ENCODE peak calls at places on chromosomes 2 and 18, in seven cellular contexts. D is lower leg skin, X is neural progenitor cell, S is brain microvascular endothelial cell, H is mucosa of descending colon, P is colonic mucosa, B is prostate gland. W is an unnamed sample.

GRCh38 chr2:119744335-119744939 is 15.3 kb upstream of the PTPN4 start:
- DNase-seq in D (no peak), X (no peak), S (no peak), H (no peak), P (no peak), B (peak; percentile 32), W (no peak)

GRCh38 chr2:65397122-65397521 is 35.3 kb downstream of the SPRED2 start:
- DNase-seq in D (no peak), X (no peak), S (no peak), H (no peak), P (no peak), B (no peak), W (no peak)

GRCh38 chr2:160425394-160425793 is 68.2 kb downstream of the RBMS1 start:
- DNase-seq in D (no peak), X (no peak), S (peak; percentile 31), H (no peak), P (no peak), B (no peak), W (no peak)

GRCh38 chr18:49212819-49213218 is 247.6 kb downstream of the DYM start:
- DNase-seq in D (no peak), X (no peak), S (peak; percentile 28), H (no peak), P (no peak), B (no peak), W (peak; percentile 79)

GRCh38 chr2:10278029-10278762 is 24.5 kb upstream of the HPCAL1 start:
- DNase-seq in D (peak; percentile 76), X (no peak), S (peak; percentile 83), H (peak; percentile 54), P (peak; percentile 42), B (no peak), W (peak; percentile 17)

GRCh38 chr18:3104190-3105054 is 91.5 kb upstream of the LPIN2 start:
- DNase-seq in D (no peak), X (no peak), S (no peak), H (no peak), P (no peak), B (no peak), W (no peak)

GRCh38 chr2:164510895-164511294 is 110.4 kb downstream of the GRB14 start:
- DNase-seq in D (peak; percentile 21), X (no peak), S (no peak), H (no peak), P (no peak), B (no peak), W (no peak)

GRCh38 chr2:203484266-203485112 is 50.6 kb downstream of the RAPH1 start:
- DNase-seq in D (no peak), X (peak; percentile 50), S (no peak), H (no peak), P (peak; percentile 33), B (peak; percentile 21), W (no peak)

GRCh38 chr2:101692766-101693165 is 4.7 kb upstream of the MAP4K4 start:
- DNase-seq in D (no peak), X (no peak), S (no peak), H (no peak), P (no peak), B (no peak), W (no peak)

GRCh38 chr2:39027427-39027826 is 93.4 kb downstream of the SOS1 start:
- DNase-seq in D (no peak), X (no peak), S (no peak), H (no peak), P (no peak), B (no peak), W (no peak)

GRCh38 chr2:39022642-39023230 is 98.1 kb downstream of the SOS1 start:
- DNase-seq in D (no peak), X (no peak), S (no peak), H (no peak), P (no peak), B (no peak), W (no peak)

GRCh38 chr2:39020383-39020782 is 100.5 kb downstream of the SOS1 start:
- DNase-seq in D (no peak), X (no peak), S (no peak), H (no peak), P (no peak), B (no peak), W (no peak)

GRCh38 chr2:39023649-39024048 is 97.2 kb downstream of the SOS1 start:
- DNase-seq in D (no peak), X (no peak), S (no peak), H (no peak), P (no peak), B (no peak), W (no peak)

GRCh38 chr2:39024833-39025232 is 96.0 kb downstream of the SOS1 start:
- DNase-seq in D (no peak), X (no peak), S (no peak), H (no peak), P (no peak), B (no peak), W (no peak)
- TF ChIP-seq CTCF in D (no peak), X (no peak), S (no peak), H (no peak), P (no peak), B (no peak), W (no peak)

GRCh38 chr2:230218411-230218810 is 1.4 kb downstream of the SP110 start:
- DNase-seq in D (no peak), X (no peak), S (no peak), H (no peak), P (no peak), B (no peak), W (no peak)
- H3K4me3 ChIP-seq in D (no peak overlapping the region), X (no peak overlapping the region), S (peak overlapping the region; percentile 81), H (no peak overlapping the region), P (peak overlapping the region; percentile 64), B (no peak overlapping the region), W (no peak overlapping the region)

GRCh38 chr2:212530991-212531390 is 7.6 kb downstream of the ERBB4 start:
- DNase-seq in D (no peak), X (no peak), S (no peak), H (no peak), P (no peak), B (no peak), W (no peak)
- TF ChIP-seq CTCF in D (no peak), X (no peak), S (no peak), H (no peak), P (no peak), B (no peak), W (no peak)

GRCh38 chr2:26175191-26175715 is 2.4 kb downstream of the GAREM2 start:
- DNase-seq in D (no peak), X (no peak), S (no peak), H (no peak), P (no peak), B (no peak), W (no peak)

GRCh38 chr2:26172189-26172865 is 561 bp upstream of the GAREM2 start:
- DNase-seq in D (no peak), X (no peak), S (no peak), H (no peak), P (no peak), B (no peak), W (no peak)

GRCh38 chr2:26173596-26174482 is 951 bp downstream of the GAREM2 start:
- DNase-seq in D (no peak), X (peak; percentile 56), S (no peak), H (no peak), P (no peak), B (no peak), W (no peak)

GRCh38 chr2:26174691-26175181 is 1.8 kb downstream of the GAREM2 start:
- DNase-seq in D (no peak), X (no peak), S (no peak), H (no peak), P (no peak), B (no peak), W (no peak)

DNA sequence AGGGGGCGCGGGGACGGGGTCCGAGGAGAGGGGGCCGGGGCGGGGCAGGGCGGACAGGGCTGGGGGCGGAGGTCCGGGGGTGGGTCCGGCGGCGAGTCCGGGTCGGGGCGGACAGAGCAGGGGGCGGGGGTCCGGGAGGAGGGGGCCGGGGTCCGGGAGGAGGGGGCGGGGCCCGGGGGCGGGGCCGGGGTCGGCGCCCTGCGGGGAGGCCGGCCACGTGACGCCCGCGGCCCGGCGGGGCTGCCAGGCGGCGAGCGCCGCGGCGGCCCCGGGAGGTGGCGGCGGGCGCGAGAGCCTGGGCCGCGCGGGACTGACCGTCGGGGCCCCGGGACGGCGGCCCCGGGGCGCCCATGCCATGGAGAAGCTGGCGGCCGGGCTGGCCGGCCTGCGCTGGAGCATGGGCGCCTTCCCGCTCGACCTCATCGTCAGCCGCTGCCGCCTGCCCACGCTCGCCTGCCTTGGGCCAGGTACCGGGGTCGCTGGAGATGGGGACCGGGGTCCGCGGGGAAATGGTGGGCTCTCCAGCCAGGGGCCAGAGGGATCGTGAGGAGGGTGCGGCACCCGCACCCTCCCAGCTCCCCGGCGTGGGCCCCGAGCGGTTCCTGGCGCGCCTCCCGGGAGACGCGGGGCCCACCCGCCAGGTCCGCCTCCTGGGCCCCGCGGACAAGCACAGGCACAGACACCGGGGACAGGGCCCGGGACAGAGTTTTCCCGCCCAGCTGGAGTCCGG is at the start of gene GAREM2:
- DNase-seq in D (no peak), X (peak; percentile 78), S (no peak), H (no peak), P (no peak), B (no peak), W (no peak)
- H3K4me3 ChIP-seq in D (peak within 1 kb of the TSS; percentile 11), X (peak within 1 kb of the TSS; percentile 90), S (peak within 1 kb of the TSS; percentile 38), H (no peak within 1 kb of the TSS), P (peak within 1 kb of the TSS; percentile 41), B (peak within 1 kb of the TSS; percentile 41), W (peak within 1 kb of the TSS; percentile 34)

GRCh38 chr18:8052237-8052701 is 485.2 kb downstream of the PTPRM start:
- DNase-seq in D (no peak), X (no peak), S (peak; percentile 42), H (no peak), P (no peak), B (no peak), W (no peak)

GRCh38 chr18:8050616-8051314 is 483.6 kb downstream of the PTPRM start:
- DNase-seq in D (no peak), X (no peak), S (no peak), H (no peak), P (no peak), B (no peak), W (no peak)

GRCh38 chr18:8051388-8051787 is 484.3 kb downstream of the PTPRM start:
- DNase-seq in D (no peak), X (no peak), S (no peak), H (no peak), P (no peak), B (no peak), W (no peak)

GRCh38 chr18:8046421-8046820 is 479.3 kb downstream of the PTPRM start:
- DNase-seq in D (no peak), X (no peak), S (no peak), H (no peak), P (no peak), B (no peak), W (no peak)

DNA sequence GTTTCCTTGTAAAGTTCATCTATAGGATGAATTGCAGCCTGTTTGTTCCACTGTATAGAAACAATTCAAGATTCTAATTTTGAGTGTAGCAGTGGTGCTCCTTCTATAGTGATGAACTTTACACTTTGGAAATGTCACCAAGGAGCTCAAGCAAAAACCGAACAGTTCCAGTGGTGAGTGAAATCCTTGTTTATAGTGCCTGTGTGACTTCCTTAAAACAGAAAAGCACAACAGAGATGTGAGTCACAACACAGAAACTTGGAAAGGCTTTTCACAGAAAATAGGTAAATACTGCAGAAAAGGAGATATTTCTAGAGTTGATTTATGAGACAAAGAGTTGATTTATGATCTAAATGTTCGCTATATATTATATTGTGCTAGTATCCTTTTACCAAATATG is 482.0 kb downstream of the PTPRM start:
- DNase-seq in D (no peak), X (no peak), S (no peak), H (no peak), P (no peak), B (no peak), W (no peak)
- TF ChIP-seq CTCF in D (no peak), X (no peak), S (no peak), H (no peak), P (no peak), B (no peak), W (no peak)

W was measured in AG04449.